ENCODE peak calls at places on chromosomes 11 and 22, in five cellular contexts. Y, B, R, Z and H are unnamed samples.
A peak's percentile ranks its signal among the peaks of the same experiment; 100 is the strongest.

GRCh38 chr11:96156379-96156722 is 186.6 kb downstream of the MAML2 start:
- DNase-seq in R (no peak), Y (no peak), B (no peak), Z (no peak), H (no peak)

GRCh38 chr11:71425851-71426250 is 22.3 kb downstream of the DHCR7 start:
- DNase-seq in B (no peak), R (no peak), Y (no peak), Z (no peak), H (no peak)

GRCh38 chr11:120068114-120068573 is 69.8 kb downstream of the TRIM29 start:
- DNase-seq in Y (no peak), R (peak; percentile 29), Z (no peak), B (no peak), H (peak; percentile 15)

GRCh38 chr11:58784995-58785394 is 53.3 kb upstream of the GLYAT start:
- DNase-seq in Z (no peak), B (no peak), Y (no peak), R (no peak), H (no peak)

GRCh38 chr11:84247129-84247528 is 961.0 kb upstream of the CCDC90B start:
- DNase-seq in B (no peak), Z (no peak), Y (no peak), R (no peak), H (no peak)

GRCh38 chr11:74417860-74418508 is 19.8 kb upstream of the PGM2L1 start:
- DNase-seq in R (no peak), Z (no peak), Y (no peak), B (no peak), H (no peak)

GRCh38 chr22:42368379-42369249 is 63.6 kb downstream of the NFAM1 start:
- DNase-seq in R (peak; percentile 88), Y (peak; percentile 86), Z (no peak), B (no peak), H (peak; percentile 85)

GRCh38 chr11:14018441-14018840 is 55.9 kb downstream of the SPON1 start:
- DNase-seq in R (no peak), B (no peak), Y (no peak), Z (no peak), H (no peak)

GRCh38 chr11:11179239-11179638 is 173.8 kb downstream of the CSNK2A3 start:
- DNase-seq in R (no peak), B (peak; percentile 22), Y (peak; percentile 55), Z (no peak), H (no peak)

GRCh38 chr11:119479685-119480275 is 56.8 kb upstream of the THY1 start:
- DNase-seq in B (peak; percentile 88), Z (no peak), R (peak; percentile 52), Y (peak; percentile 37), H (peak; percentile 74)

GRCh38 chr11:12556788-12557384 is 117.3 kb upstream of the TEAD1 start:
- DNase-seq in B (peak; percentile 96), Z (peak; percentile 35), Y (no peak), R (peak; percentile 51), H (peak; percentile 81)

GRCh38 chr22:36510966-36511881 is 4.4 kb upstream of the FOXRED2 start:
- DNase-seq in B (peak; percentile 75), R (peak; percentile 68), Y (peak; percentile 76), Z (no peak), H (peak; percentile 71)

GRCh38 chr11:113189909-113190667 is 124.3 kb upstream of the TTC12 start:
- DNase-seq in Y (no peak), B (peak; percentile 55), R (no peak), Z (no peak), H (no peak)

DNA sequence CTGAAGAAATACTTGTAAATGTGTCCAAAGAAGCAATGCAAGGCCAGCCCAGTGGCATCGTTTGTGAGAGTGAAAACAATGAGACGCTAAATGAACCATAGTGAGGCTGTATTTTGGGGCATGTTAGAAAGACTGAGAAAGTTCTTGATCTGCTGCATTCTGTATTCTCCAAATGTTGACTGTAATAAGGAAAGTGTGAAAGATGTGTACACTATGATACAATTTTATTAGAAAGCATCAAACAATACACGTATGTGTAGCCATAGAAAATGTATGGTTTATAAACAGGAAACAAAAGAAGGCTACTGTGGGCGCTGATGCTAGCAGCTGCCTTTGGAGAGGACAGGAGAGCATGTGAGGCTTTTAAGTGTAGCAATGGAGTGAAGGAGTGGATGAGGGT is 233.5 kb upstream of the E2F8 start:
- DNase-seq in R (no peak), Z (no peak), Y (no peak), B (no peak), H (no peak)
- H3K18ac ChIP-seq in R (no peak overlapping the region), Z (no peak overlapping the region), Y (no peak overlapping the region), B (no peak overlapping the region), H (no peak overlapping the region)

GRCh38 chr22:40855960-40856512 is 403 bp downstream of the ST13 start:
- DNase-seq in Z (peak; percentile 53), B (peak; percentile 52), R (no peak), Y (no peak), H (peak; percentile 46)
- H3K18ac ChIP-seq in Z (peak overlapping the region; percentile 96), B (peak overlapping the region; percentile 19), R (peak overlapping the region; percentile 71), Y (peak overlapping the region; percentile 88), H (peak overlapping the region; percentile 71)

DNA sequence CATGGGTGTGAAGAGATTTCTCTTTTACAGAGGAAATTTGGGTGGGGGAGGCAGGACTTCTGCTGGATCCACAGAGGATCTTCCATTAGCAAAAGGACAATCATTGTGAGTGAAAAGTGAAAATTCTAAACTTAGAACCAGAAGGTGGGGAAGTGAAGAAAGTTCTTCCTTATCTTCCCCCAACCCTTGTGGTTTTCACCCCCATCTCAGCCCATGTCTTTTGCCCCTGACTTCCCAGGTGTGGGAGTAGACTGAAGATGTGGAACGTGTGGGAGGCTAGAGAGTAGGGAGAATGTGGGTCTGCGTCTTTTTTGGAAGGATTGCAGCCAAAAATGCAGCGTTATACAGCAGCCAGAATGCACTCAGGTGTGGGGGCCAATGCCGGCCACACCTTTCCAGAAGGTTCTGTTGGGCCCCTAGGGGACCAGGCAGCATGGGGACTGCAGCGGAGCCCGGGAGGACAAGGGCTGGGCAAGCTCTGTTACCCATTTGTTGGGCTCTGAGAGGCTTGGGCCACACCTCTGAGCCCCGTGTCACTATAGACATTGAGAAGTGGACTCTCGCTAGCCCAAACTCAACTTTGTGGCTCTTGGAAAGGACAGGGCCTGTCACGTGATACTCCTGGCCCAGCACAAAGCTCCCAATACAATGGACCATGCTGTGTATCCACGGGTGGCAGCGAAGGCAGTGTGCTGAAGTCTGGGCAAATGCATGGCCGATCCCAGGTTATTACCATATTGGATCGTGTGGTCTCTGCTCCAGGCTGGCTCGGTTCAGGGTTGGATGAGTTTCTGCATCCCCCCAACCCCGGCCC is 32.8 kb upstream of the LINC01488 start:
- DNase-seq in Z (no peak), R (no peak), Y (no peak), B (no peak), H (no peak)
- H3K18ac ChIP-seq in Z (peak overlapping the region; percentile 74), R (no peak overlapping the region), Y (no peak overlapping the region), B (no peak overlapping the region), H (no peak overlapping the region)

GRCh38 chr22:24697141-24697540 is 77.4 kb downstream of the PIWIL3 start:
- DNase-seq in R (no peak), Z (no peak), Y (no peak), B (no peak), H (no peak)

GRCh38 chr22:24696551-24697001 is 77.9 kb downstream of the PIWIL3 start:
- DNase-seq in R (no peak), B (no peak), Z (no peak), Y (no peak), H (no peak)

GRCh38 chr22:24694971-24695928 is 79.3 kb downstream of the PIWIL3 start:
- DNase-seq in Y (no peak), Z (no peak), B (no peak), R (no peak), H (no peak)

GRCh38 chr22:24697671-24698082 is 76.8 kb downstream of the PIWIL3 start:
- DNase-seq in Y (no peak), B (no peak), Z (no peak), R (no peak), H (no peak)

DNA sequence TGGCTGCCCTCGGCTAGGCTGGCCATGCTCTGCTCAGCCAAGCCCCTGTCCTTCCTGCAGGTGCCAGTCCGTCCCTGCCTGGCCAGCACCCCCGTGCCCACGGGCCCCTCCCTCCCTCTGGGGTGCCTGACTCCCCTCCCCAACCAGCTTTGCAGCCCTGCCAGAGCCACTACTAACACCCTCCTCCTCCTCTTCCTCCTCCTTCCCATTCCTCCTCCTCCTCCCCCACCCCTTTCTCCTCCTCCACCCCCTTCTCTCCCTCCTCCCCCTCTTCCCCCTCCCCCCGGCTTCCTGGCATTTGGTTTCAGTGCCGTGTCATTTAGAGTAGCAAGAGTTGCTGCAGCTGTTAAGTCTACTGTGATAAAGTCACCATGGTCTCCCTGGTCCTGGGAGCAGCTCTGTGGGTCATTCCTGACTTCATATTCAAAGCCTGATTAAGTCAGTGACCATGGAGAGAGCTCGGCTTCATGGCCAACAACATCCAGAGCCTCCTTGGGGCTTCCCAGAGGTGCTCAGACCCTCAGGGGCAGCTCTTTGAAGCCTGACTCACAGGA is 78.5 kb downstream of the PIWIL3 start:
- DNase-seq in B (peak; percentile 82), R (peak; percentile 70), Y (no peak), Z (no peak), H (peak; percentile 66)
- H3K18ac ChIP-seq in B (peak overlapping the region; percentile 35), R (peak overlapping the region; percentile 96), Y (no peak overlapping the region), Z (peak overlapping the region; percentile 89), H (peak overlapping the region; percentile 39)

GRCh38 chr11:102603091-102603490 is 22.0 kb downstream of the MMP20 start:
- DNase-seq in Y (peak; percentile 70), Z (no peak), R (no peak), B (peak; percentile 45), H (no peak)

GRCh38 chr11:102598272-102598671 is 26.9 kb downstream of the MMP20 start:
- DNase-seq in Y (no peak), Z (no peak), R (no peak), B (no peak), H (no peak)

GRCh38 chr11:102599642-102600261 is 25.4 kb downstream of the MMP20 start:
- DNase-seq in B (peak; percentile 93), Z (no peak), Y (peak; percentile 52), R (no peak), H (no peak)

GRCh38 chr11:102603576-102603975 is 21.6 kb downstream of the MMP20 start:
- DNase-seq in Z (no peak), R (no peak), Y (no peak), B (no peak), H (no peak)

GRCh38 chr11:102600666-102601065 is 24.5 kb downstream of the MMP20 start:
- DNase-seq in Z (no peak), B (no peak), R (no peak), Y (no peak), H (no peak)
- H3K18ac ChIP-seq in Z (no peak overlapping the region), B (no peak overlapping the region), R (no peak overlapping the region), Y (no peak overlapping the region), H (no peak overlapping the region)